ENCODE peak calls at places on chromosomes 5 and 9, in four cellular contexts. R is A549, D is HepG2, G is K562. B is an unnamed sample.

GRCh38 chr5:109788596-109788995 is 98.9 kb downstream of the MAN2A1 start:
- DNase-seq in R (no peak), D (no peak), G (no peak), B (no peak)

GRCh38 chr9:129895376-129896268 is 60.4 kb downstream of the USP20 start:
- DNase-seq in R (no peak), D (no peak), G (peak; percentile 4), B (no peak)

GRCh38 chr9:74921732-74922131 is 31.0 kb downstream of the C9orf40 start:
- DNase-seq in R (no peak), D (no peak), G (no peak), B (no peak)

GRCh38 chr5:1174122-1174936 is 27.1 kb upstream of the SLC6A19 start:
- DNase-seq in R (peak; percentile 79), D (peak; percentile 88), G (peak; percentile 85), B (peak; percentile 78)

GRCh38 chr5:52605317-52605991 is 182.3 kb upstream of the ITGA1 start:
- DNase-seq in R (no peak), D (no peak), G (no peak), B (no peak)

GRCh38 chr9:94269264-94269663 is 10.2 kb downstream of the ZNF169 start:
- DNase-seq in R (no peak), D (peak; percentile 44), G (no peak), B (no peak)

GRCh38 chr5:55226934-55227737 is at the start of gene MCIDAS:
- DNase-seq in R (peak; percentile 88), D (no peak), G (peak; percentile 89), B (peak; percentile 83)

GRCh38 chr9:128167209-128167608 is 7.1 kb downstream of the BBLN start:
- DNase-seq in R (no peak), D (no peak), G (no peak), B (no peak)

GRCh38 chr9:131330814-131331600 is 41.5 kb downstream of the PLPP7 start:
- DNase-seq in R (no peak), D (no peak), G (peak; percentile 98), B (peak; percentile 69)

GRCh38 chr9:14296462-14296861 is 17.5 kb downstream of the NFIB start:
- DNase-seq in R (no peak), D (no peak), G (no peak), B (no peak)

GRCh38 chr9:24245988-24246387 is 299.7 kb downstream of the IZUMO3 start:
- DNase-seq in R (no peak), D (no peak), G (no peak), B (no peak)

GRCh38 chr9:27125030-27125429 is 16.0 kb downstream of the TEK start:
- DNase-seq in R (peak; percentile 30), D (no peak), G (no peak), B (no peak)

GRCh38 chr5:108748354-108749129 is 845 bp downstream of the FER start:
- DNase-seq in R (peak; percentile 95), D (peak; percentile 96), G (peak; percentile 97), B (peak; percentile 99)

GRCh38 chr5:30960041-30960440 is 233.4 kb upstream of the CDH6 start:
- DNase-seq in R (no peak), D (no peak), G (no peak), B (no peak)

GRCh38 chr9:116237456-116237855 is 83.9 kb downstream of the PAPPA start:
- DNase-seq in R (no peak), D (no peak), G (no peak), B (no peak)

GRCh38 chr5:130126748-130127147 is 222.5 kb downstream of the CHSY3 start:
- DNase-seq in R (no peak), D (no peak), G (no peak), B (no peak)

GRCh38 chr9:86856259-86856658 is 91.0 kb downstream of the GAS1 start:
- DNase-seq in R (no peak), D (no peak), G (no peak), B (no peak)

GRCh38 chr5:113213551-113213971 is 221.2 kb downstream of the TSSK1B start:
- DNase-seq in R (no peak), D (no peak), G (no peak), B (no peak)

GRCh38 chr9:96875460-96876142 is 21.3 kb upstream of the ZNF782 start:
- DNase-seq in R (peak; percentile 89), D (peak; percentile 96), G (no peak), B (peak; percentile 94)

GRCh38 chr9:121613009-121613766 is 38.2 kb upstream of the DAB2IP start:
- DNase-seq in R (no peak), D (no peak), G (no peak), B (no peak)

GRCh38 chr5:180381428-180381827 is 28.3 kb upstream of the GFPT2 start:
- DNase-seq in R (no peak), D (no peak), G (no peak), B (no peak)

DNA sequence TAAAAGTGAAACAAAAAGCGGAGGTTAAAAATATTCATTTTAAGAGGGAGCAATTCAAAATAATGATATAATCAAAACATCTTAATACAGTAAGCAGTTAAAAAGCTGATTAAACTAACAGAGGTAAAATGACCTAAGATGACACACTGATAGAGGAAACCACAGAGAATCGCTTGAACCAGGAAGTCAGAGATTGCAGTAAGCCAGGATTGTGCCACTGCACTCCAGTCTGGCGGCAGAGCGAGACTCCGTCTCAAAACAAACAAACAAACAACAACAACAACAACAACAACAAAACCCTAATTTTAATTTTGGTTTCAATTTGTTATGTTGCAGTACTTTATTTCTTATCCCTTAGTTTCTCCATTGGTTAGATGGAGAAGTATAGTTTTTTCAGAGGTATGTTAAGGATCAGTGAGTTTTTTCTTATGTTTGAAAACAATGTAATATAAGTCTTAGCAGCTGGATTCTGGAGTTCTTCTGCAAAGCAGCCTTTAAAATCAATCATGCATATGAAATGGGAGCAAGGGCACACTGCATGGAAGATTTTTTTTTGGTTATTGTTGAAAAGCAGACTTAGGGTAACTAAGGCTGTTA is 58.5 kb downstream of the MLANA start:
- DNase-seq in R (no peak), D (no peak), G (no peak), B (no peak)
- TF ChIP-seq HMGXB4 in R (no peak), D (no peak), G (no peak), B (no peak)

GRCh38 chr9:80811003-80811402 is 878.3 kb downstream of the TLE1 start:
- DNase-seq in R (no peak), D (no peak), G (no peak), B (no peak)
- TF ChIP-seq HMGXB4 in R (no peak), D (no peak), G (no peak), B (no peak)

DNA sequence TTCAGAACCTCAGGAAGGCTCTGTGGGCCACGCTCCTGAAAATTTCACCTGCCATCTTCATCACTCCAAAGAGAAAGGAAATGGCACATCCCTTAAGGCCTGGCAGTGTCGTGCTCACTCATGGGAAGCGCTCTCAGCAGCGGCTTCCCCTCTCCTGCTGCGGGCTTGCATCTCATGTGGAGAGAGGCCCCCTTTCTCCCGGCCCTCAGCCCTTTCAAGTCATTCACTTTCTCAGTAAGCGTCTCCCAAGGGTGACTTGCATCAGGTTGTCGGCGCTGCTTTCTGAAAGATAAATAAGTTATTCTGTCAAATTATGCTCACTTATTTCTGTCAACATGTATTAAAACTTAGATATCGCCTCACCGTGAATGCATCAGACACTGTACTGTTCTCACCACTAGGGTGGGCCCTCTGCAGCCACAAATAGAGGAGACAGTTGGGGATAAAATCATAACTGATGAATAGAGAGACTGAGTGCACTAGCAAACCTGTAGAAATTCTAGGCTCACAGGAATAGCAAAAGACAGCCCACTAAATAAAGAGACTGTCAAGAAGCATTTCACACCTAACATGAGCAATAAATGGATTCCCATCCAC is 174.6 kb downstream of the RFK start:
- DNase-seq in R (no peak), D (no peak), G (no peak), B (no peak)
- TF ChIP-seq HMGXB4 in R (no peak), D (no peak), G (no peak), B (no peak)

GRCh38 chr9:76756273-76756650 is 8.0 kb upstream of the PCA3 start:
- DNase-seq in R (peak; percentile 11), D (peak; percentile 7), G (no peak), B (peak; percentile 69)
- TF ChIP-seq HMGXB4 in R (no peak), D (no peak), G (no peak), B (no peak)

DNA sequence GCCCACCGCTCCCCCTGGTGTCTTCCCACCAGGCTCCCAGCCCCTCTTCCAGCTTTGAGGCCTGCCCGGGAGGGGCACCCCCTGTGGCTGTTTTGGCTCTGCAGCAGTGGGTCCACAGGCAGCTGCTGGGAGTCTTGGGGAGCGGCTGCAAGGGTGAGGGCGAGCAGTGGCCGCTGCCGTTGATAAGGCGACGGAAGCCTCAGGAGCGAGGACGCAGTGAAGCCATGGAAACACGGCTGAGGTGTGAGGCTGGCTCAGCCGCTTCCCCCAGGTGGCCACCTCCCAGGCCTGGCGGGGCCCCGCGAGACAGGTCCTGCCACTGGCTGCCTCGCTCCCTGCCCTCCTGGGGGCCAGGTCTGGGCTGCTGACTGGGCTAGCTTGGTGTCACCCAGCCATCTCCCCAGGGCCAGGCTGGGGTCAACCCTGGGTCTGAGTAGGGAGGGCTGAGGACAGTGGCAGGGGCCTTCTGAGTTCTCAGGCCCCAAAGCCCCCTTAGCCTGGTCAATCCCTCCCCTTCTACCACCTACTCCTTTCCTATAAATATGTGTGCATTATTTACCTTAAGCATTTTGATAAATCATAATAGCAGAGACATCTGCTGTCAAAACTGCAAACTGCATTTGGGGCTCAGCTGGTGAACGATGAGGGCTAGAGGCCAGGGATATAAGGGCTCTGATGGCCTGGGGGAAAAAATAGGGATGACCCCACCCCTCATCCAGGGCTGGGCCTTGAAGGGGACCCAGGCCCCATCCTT is 41.7 kb downstream of the CXXC5 start:
- DNase-seq in R (peak; percentile 35), D (no peak), G (peak; percentile 65), B (peak; percentile 44)
- TF ChIP-seq HMGXB4 in R (no peak), D (no peak), G (no peak), B (no peak)

GRCh38 chr9:4662989-4663792 is 1.1 kb downstream of the PLPP6 start:
- DNase-seq in R (no peak), D (peak; percentile 65), G (no peak), B (no peak)
- TF ChIP-seq HMGXB4 in R (no peak), D (no peak), G (no peak), B (no peak)

GRCh38 chr9:93107151-93107824 is 11.3 kb downstream of the CARD19 start:
- DNase-seq in R (no peak), D (no peak), G (no peak), B (no peak)
- TF ChIP-seq HMGXB4 in R (no peak), D (no peak), G (no peak), B (no peak)

DNA sequence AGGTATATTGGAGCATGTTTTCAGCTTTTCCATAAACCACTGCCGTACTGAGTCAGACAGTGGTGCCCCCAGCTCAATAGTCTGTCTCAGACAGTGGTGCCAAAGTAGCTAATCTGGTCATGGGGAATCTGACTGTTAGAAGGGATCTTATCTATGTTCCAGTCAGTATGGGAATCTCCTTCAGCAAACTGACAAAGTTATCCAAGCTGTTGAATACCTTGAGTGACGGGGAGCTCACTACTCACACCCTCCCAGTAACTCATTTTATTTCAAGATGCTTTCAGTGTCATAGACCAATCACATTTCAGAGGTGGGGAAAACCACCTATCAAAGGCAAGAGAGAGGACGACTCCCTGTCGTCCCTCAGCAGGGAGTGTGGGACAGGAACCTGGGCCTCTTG is 18.7 kb downstream of the ANKS6 start:
- DNase-seq in R (no peak), D (no peak), G (no peak), B (no peak)
- TF ChIP-seq HMGXB4 in R (no peak), D (no peak), G (no peak), B (no peak)